ENCODE peak calls at places on chromosomes 7 and 10, in four cellular contexts. One of them, this sample, is unnamed.

GRCh38 chr10:64430690-64431323 is 909.6 kb downstream of the REEP3 start:
- DNase-seq in hepatocyte: peak; percentile 50
- DNase-seq in OCI-LY7: peak; percentile 1
- DNase-seq in PC-9: no peak
- DNase-seq in this sample: peak; percentile 59

GRCh38 chr7:66297579-66297978 is 92.4 kb downstream of the TPST1 start:
- DNase-seq in hepatocyte: no peak
- DNase-seq in OCI-LY7: no peak
- DNase-seq in PC-9: no peak
- DNase-seq in this sample: no peak

GRCh38 chr7:98598846-98599615 is 18.1 kb upstream of the NPTX2 start:
- DNase-seq in hepatocyte: no peak
- DNase-seq in OCI-LY7: no peak
- DNase-seq in PC-9: no peak
- DNase-seq in this sample: no peak

GRCh38 chr7:118148930-118149329 is 35.0 kb upstream of the LSM8 start:
- DNase-seq in hepatocyte: no peak
- DNase-seq in OCI-LY7: no peak
- DNase-seq in PC-9: no peak
- DNase-seq in this sample: no peak

GRCh38 chr7:21617916-21618390 is 75.1 kb downstream of the DNAH11 start:
- DNase-seq in hepatocyte: peak; percentile 81
- DNase-seq in OCI-LY7: no peak
- DNase-seq in PC-9: peak; percentile 56
- DNase-seq in this sample: no peak

GRCh38 chr7:112370436-112370835 is 79.8 kb upstream of the IFRD1 start:
- DNase-seq in hepatocyte: no peak
- DNase-seq in OCI-LY7: no peak
- DNase-seq in PC-9: no peak
- DNase-seq in this sample: no peak

GRCh38 chr7:157816526-157817250 is 479.9 kb downstream of the DNAJB6 start:
- DNase-seq in hepatocyte: no peak
- DNase-seq in OCI-LY7: no peak
- DNase-seq in PC-9: no peak
- DNase-seq in this sample: no peak

GRCh38 chr7:41705109-41705871 is 2.4 kb upstream of the INHBA start:
- DNase-seq in hepatocyte: peak; percentile 95
- DNase-seq in OCI-LY7: peak; percentile 65
- DNase-seq in PC-9: peak; percentile 96
- DNase-seq in this sample: peak; percentile 74

GRCh38 chr7:17234398-17235021 is 63.9 kb upstream of the AHR start:
- DNase-seq in hepatocyte: peak; percentile 85
- DNase-seq in OCI-LY7: no peak
- DNase-seq in PC-9: peak; percentile 56
- DNase-seq in this sample: peak; percentile 43

GRCh38 chr7:158829021-158829341 is 328 bp downstream of the ESYT2 start:
- DNase-seq in hepatocyte: peak; percentile 88
- DNase-seq in OCI-LY7: peak; percentile 89
- DNase-seq in PC-9: no peak
- DNase-seq in this sample: peak; percentile 94

GRCh38 chr7:107076781-107077698 is 32.5 kb downstream of the PRKAR2B start:
- DNase-seq in hepatocyte: no peak
- DNase-seq in OCI-LY7: no peak
- DNase-seq in PC-9: no peak
- DNase-seq in this sample: no peak

GRCh38 chr10:11243425-11244222 is 226.0 kb downstream of the CELF2 start:
- DNase-seq in hepatocyte: no peak
- DNase-seq in OCI-LY7: no peak
- DNase-seq in PC-9: no peak
- DNase-seq in this sample: no peak

GRCh38 chr10:44995914-44996633 is 4.6 kb upstream of the ZNF22 start:
- DNase-seq in hepatocyte: no peak
- DNase-seq in OCI-LY7: peak; percentile 57
- DNase-seq in PC-9: peak; percentile 36
- DNase-seq in this sample: no peak

GRCh38 chr7:74203956-74204615 is 5.7 kb upstream of the LAT2 start:
- DNase-seq in hepatocyte: no peak
- DNase-seq in OCI-LY7: no peak
- DNase-seq in PC-9: no peak
- DNase-seq in this sample: no peak

GRCh38 chr10:70250956-70251680 is 17.9 kb upstream of the PPA1 start:
- DNase-seq in hepatocyte: no peak
- DNase-seq in OCI-LY7: no peak
- DNase-seq in PC-9: no peak
- DNase-seq in this sample: no peak

GRCh38 chr7:129222064-129222463 is 2.8 kb upstream of the AHCYL2 start:
- DNase-seq in hepatocyte: no peak
- DNase-seq in OCI-LY7: peak; percentile 80
- DNase-seq in PC-9: no peak
- DNase-seq in this sample: peak; percentile 61

GRCh38 chr10:132630156-132630555 is 92.6 kb downstream of the INPP5A start:
- DNase-seq in hepatocyte: no peak
- DNase-seq in OCI-LY7: no peak
- DNase-seq in PC-9: no peak
- DNase-seq in this sample: no peak

GRCh38 chr7:30598121-30598876 is 3.6 kb downstream of the GARS1 start:
- DNase-seq in hepatocyte: no peak
- DNase-seq in OCI-LY7: no peak
- DNase-seq in PC-9: no peak
- DNase-seq in this sample: no peak

GRCh38 chr7:22356855-22357310 is at the start of gene RAPGEF5:
- DNase-seq in hepatocyte: peak; percentile 80
- DNase-seq in OCI-LY7: peak; percentile 83
- DNase-seq in PC-9: peak; percentile 67
- DNase-seq in this sample: peak; percentile 88

GRCh38 chr7:23012797-23013714 is 874 bp downstream of the HYCC1 start:
- DNase-seq in hepatocyte: peak; percentile 45
- DNase-seq in OCI-LY7: peak; percentile 69
- DNase-seq in PC-9: peak; percentile 33
- DNase-seq in this sample: no peak

GRCh38 chr10:91536101-91536500 is 96.8 kb downstream of the PPP1R3C start:
- DNase-seq in hepatocyte: no peak
- DNase-seq in OCI-LY7: no peak
- DNase-seq in PC-9: no peak
- DNase-seq in this sample: no peak

GRCh38 chr10:12909836-12910185 is 91.7 kb downstream of the CCDC3 start:
- DNase-seq in hepatocyte: peak; percentile 42
- DNase-seq in OCI-LY7: no peak
- DNase-seq in PC-9: no peak
- DNase-seq in this sample: no peak

GRCh38 chr10:73931767-73932624 is 21.1 kb downstream of the PLAU start:
- DNase-seq in hepatocyte: peak; percentile 70
- DNase-seq in OCI-LY7: peak; percentile 33
- DNase-seq in PC-9: peak; percentile 93
- DNase-seq in this sample: no peak

GRCh38 chr10:121596668-121597503 is 1.4 kb downstream of the FGFR2 start:
- DNase-seq in hepatocyte: peak; percentile 85
- DNase-seq in OCI-LY7: no peak
- DNase-seq in PC-9: no peak
- DNase-seq in this sample: no peak

GRCh38 chr10:63671317-63671937 is 150.2 kb downstream of the REEP3 start:
- DNase-seq in hepatocyte: peak; percentile 24
- DNase-seq in OCI-LY7: no peak
- DNase-seq in PC-9: no peak
- DNase-seq in this sample: no peak

GRCh38 chr7:114916261-114916892 is 5.5 kb upstream of the MDFIC start:
- DNase-seq in hepatocyte: no peak
- DNase-seq in OCI-LY7: no peak
- DNase-seq in PC-9: no peak
- DNase-seq in this sample: no peak

GRCh38 chr7:45898241-45898640 is 10.0 kb downstream of the IGFBP1 start:
- DNase-seq in hepatocyte: no peak
- DNase-seq in OCI-LY7: no peak
- DNase-seq in PC-9: no peak
- DNase-seq in this sample: no peak

GRCh38 chr7:139294951-139295555 is 46.1 kb upstream of the FMC1 start:
- DNase-seq in hepatocyte: no peak
- DNase-seq in OCI-LY7: no peak
- DNase-seq in PC-9: no peak
- DNase-seq in this sample: no peak

GRCh38 chr10:129744896-129745750 is 219.0 kb downstream of the EBF3 start:
- DNase-seq in hepatocyte: no peak
- DNase-seq in OCI-LY7: no peak
- DNase-seq in PC-9: no peak
- DNase-seq in this sample: no peak

GRCh38 chr10:3010819-3011422 is 56.4 kb upstream of the PFKP start:
- DNase-seq in hepatocyte: peak; percentile 70
- DNase-seq in OCI-LY7: no peak
- DNase-seq in PC-9: no peak
- DNase-seq in this sample: no peak

GRCh38 chr7:91718071-91718470 is 162.4 kb downstream of the MTERF1 start:
- DNase-seq in hepatocyte: no peak
- DNase-seq in OCI-LY7: no peak
- DNase-seq in PC-9: no peak
- DNase-seq in this sample: no peak

GRCh38 chr7:27185708-27186449 is 847 bp upstream of the HOXA11 start:
- DNase-seq in hepatocyte: no peak
- DNase-seq in OCI-LY7: no peak
- DNase-seq in PC-9: no peak
- DNase-seq in this sample: no peak

GRCh38 chr10:131979336-131979735 is 2.4 kb downstream of the BNIP3 start:
- DNase-seq in hepatocyte: no peak
- DNase-seq in OCI-LY7: no peak
- DNase-seq in PC-9: no peak
- DNase-seq in this sample: no peak

GRCh38 chr7:105210721-105211205 is 178.0 kb downstream of the SRPK2 start:
- DNase-seq in hepatocyte: no peak
- DNase-seq in OCI-LY7: peak; percentile 18
- DNase-seq in PC-9: no peak
- DNase-seq in this sample: no peak

GRCh38 chr10:96242822-96243221 is 28.5 kb downstream of the BLNK start:
- DNase-seq in hepatocyte: no peak
- DNase-seq in OCI-LY7: no peak
- DNase-seq in PC-9: no peak
- DNase-seq in this sample: no peak

GRCh38 chr10:109668137-109668536 is 255.2 kb downstream of the XPNPEP1 start:
- DNase-seq in hepatocyte: no peak
- DNase-seq in OCI-LY7: no peak
- DNase-seq in PC-9: no peak
- DNase-seq in this sample: no peak

GRCh38 chr10:129383651-129384050 is 83.4 kb upstream of the MGMT start:
- DNase-seq in hepatocyte: no peak
- DNase-seq in OCI-LY7: no peak
- DNase-seq in PC-9: no peak
- DNase-seq in this sample: no peak

DNA sequence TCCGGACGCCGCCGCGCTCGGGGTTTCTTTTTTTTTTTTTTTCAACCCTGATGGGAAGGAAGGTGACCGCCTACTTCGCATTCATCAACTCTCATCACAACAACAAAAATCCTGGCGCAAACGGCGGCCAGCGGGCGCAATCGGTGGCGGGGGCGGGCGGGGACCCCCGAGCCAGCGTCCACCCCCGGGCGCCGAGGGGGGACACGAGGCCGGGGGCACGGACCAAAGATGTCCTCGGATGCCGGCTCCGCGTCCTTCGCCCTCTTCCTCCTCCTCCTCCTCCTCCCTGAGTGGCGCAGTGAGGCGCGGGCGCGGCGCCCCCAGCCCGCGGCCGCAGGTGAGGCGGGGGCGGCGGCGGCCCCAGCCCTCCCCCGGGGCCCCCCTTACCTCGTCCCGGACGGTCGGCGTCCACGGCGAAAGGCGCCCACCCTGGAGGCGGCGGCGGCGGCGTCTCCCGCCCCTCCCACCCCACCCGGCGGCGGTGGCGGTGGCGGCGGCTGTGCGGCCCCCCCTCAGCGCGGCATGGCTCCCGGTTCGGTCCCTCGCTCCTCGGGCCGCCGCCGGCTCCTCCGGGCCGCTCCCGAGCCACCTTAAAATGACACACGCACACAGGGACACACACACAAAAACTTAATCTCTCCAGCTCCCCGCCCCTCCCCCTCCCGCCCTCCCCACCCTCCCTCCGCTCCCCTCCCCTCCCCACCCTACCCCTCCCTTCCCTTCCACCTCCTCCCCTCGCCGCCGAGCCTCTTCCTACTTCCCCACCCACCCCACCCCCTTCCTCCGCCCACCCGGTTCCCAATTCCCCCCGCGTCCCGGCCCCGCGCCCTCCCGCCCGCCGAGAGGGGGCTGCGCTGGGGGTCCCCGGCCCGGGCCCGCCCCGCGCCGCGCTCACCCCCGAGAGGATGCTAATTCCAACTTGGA is at the start of gene CTBP2:
- DNase-seq in hepatocyte: peak; percentile 84
- DNase-seq in OCI-LY7: no peak
- DNase-seq in PC-9: peak; percentile 50
- DNase-seq in this sample: no peak
- H2AFZ ChIP-seq in hepatocyte: peak within 1 kb of the TSS; percentile 45
- H2AFZ ChIP-seq in OCI-LY7: no peak within 1 kb of the TSS
- H2AFZ ChIP-seq in PC-9: peak within 1 kb of the TSS; percentile 86
- H2AFZ ChIP-seq in this sample: no peak within 1 kb of the TSS

GRCh38 chr7:131898418-131898817 is 342.0 kb upstream of the PODXL start:
- DNase-seq in hepatocyte: no peak
- DNase-seq in OCI-LY7: no peak
- DNase-seq in PC-9: no peak
- DNase-seq in this sample: no peak
- H3K9me2 ChIP-seq in hepatocyte: no peaks in the 10 kb centered on the region
- H3K9me2 ChIP-seq in OCI-LY7: no peaks in the 10 kb centered on the region
- H3K9me2 ChIP-seq in PC-9: no peaks in the 10 kb centered on the region
- H3K9me2 ChIP-seq in this sample: no peaks in the 10 kb centered on the region

DNA sequence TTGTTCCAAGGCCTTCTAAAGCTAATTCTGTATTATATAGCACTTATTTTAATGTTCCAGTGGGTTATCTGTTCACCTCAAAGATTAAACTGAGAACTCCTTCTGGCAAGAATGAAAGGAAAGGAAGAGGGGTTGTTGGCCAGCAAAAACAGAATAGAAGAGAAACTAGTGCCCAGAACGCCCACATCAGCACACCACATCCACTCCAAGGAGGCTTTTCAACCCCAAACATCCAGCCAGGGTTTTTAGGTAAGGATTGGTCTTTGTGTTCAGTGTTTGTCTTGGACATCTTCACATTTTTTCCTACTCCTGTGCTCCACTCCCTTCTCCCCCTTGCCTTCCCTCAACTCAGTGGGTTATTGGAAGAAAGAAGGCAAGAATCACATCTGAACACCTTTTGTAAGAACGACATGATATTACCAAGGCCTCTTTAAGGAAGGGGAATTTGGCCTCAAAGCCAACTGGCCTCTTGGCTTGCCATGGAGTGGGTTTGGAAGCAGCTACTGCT is 55.8 kb downstream of the BICC1 start:
- DNase-seq in hepatocyte: no peak
- DNase-seq in OCI-LY7: no peak
- DNase-seq in PC-9: no peak
- DNase-seq in this sample: no peak
- H3K4me2 ChIP-seq in hepatocyte: no peak overlapping the region
- H3K4me2 ChIP-seq in OCI-LY7: no peak overlapping the region
- H3K4me2 ChIP-seq in PC-9: no peak overlapping the region
- H3K4me2 ChIP-seq in this sample: no peak overlapping the region

GRCh38 chr7:134567368-134567767 is 18.5 kb downstream of the AKR1B15 start:
- DNase-seq in hepatocyte: no peak
- DNase-seq in OCI-LY7: no peak
- DNase-seq in PC-9: no peak
- DNase-seq in this sample: no peak

GRCh38 chr7:134562136-134562535 is 13.2 kb downstream of the AKR1B15 start:
- DNase-seq in hepatocyte: no peak
- DNase-seq in OCI-LY7: no peak
- DNase-seq in PC-9: no peak
- DNase-seq in this sample: no peak

GRCh38 chr7:134571101-134571500 is 22.2 kb downstream of the AKR1B15 start:
- DNase-seq in hepatocyte: no peak
- DNase-seq in OCI-LY7: no peak
- DNase-seq in PC-9: no peak
- DNase-seq in this sample: no peak

GRCh38 chr7:134565643-134566136 is 16.8 kb downstream of the AKR1B15 start:
- DNase-seq in hepatocyte: peak; percentile 13
- DNase-seq in OCI-LY7: no peak
- DNase-seq in PC-9: peak; percentile 38
- DNase-seq in this sample: no peak
- H2AFZ ChIP-seq in hepatocyte: no peak overlapping the region
- H2AFZ ChIP-seq in OCI-LY7: no peak overlapping the region
- H2AFZ ChIP-seq in PC-9: no peak overlapping the region
- H2AFZ ChIP-seq in this sample: no peak overlapping the region

This sample was measured in Karpas-422.